ENCODE peak calls at places on chromosomes 12 and 14, in five cellular contexts. I is tibial nerve, Q is heart left ventricle, Z is stomach, V is transverse colon. D is an unnamed sample.
A peak's percentile ranks its signal among the peaks of the same experiment; 100 is the strongest.

GRCh38 chr14:67168110-67168441 is 21.2 kb upstream of the GARIN2 start:
- DNase-seq in Z (no peak), Q (no peak), V (no peak), I (no peak), D (no peak)

GRCh38 chr12:52070243-52070925 is 606 bp downstream of the ATG101 start:
- DNase-seq in Q (no peak), V (no peak), I (no peak), Z (no peak), D (no peak)

GRCh38 chr12:65566776-65567175 is 257.5 kb upstream of the HMGA2 start:
- DNase-seq in Z (no peak), V (no peak), I (no peak), Q (no peak), D (no peak)

GRCh38 chr14:74979442-74980397 is 23.0 kb upstream of the EIF2B2 start:
- DNase-seq in V (no peak), I (no peak), Q (no peak), Z (no peak), D (no peak)

GRCh38 chr12:116592116-116592637 is 33.0 kb downstream of the MAP1LC3B2 start:
- DNase-seq in V (peak; percentile 36), I (no peak), Z (peak; percentile 84), Q (no peak), D (peak; percentile 57)

GRCh38 chr12:14408208-14408607 is 42.7 kb downstream of the ATF7IP start:
- DNase-seq in V (no peak), Q (no peak), I (no peak), Z (no peak), D (no peak)

GRCh38 chr14:92539875-92540274 is 26.3 kb downstream of the RIN3 start:
- DNase-seq in Q (peak; percentile 30), Z (no peak), V (no peak), I (no peak), D (no peak)

GRCh38 chr14:69906201-69906600 is 27.0 kb downstream of the SMOC1 start:
- DNase-seq in I (no peak), Q (no peak), V (no peak), Z (no peak), D (no peak)

GRCh38 chr14:76947078-76947837 is 81.2 kb downstream of the IRF2BPL start:
- DNase-seq in I (peak; percentile 60), Q (peak; percentile 92), V (peak; percentile 89), Z (peak; percentile 94), D (peak; percentile 90)

GRCh38 chr12:117461732-117462131 is 100.3 kb upstream of the NOS1 start:
- DNase-seq in Z (no peak), V (no peak), I (no peak), Q (no peak), D (no peak)

GRCh38 chr12:46522141-46522540 is 149.6 kb upstream of the SLC38A2 start:
- DNase-seq in I (no peak), Q (no peak), V (no peak), Z (no peak), D (no peak)

GRCh38 chr14:35416108-35416750 is 11.7 kb upstream of the NFKBIA start:
- DNase-seq in Q (no peak), Z (no peak), I (no peak), V (peak; percentile 34), D (no peak)

GRCh38 chr12:93536766-93537515 is 35.5 kb upstream of the SOCS2 start:
- DNase-seq in V (no peak), Z (no peak), I (no peak), Q (peak; percentile 17), D (no peak)

DNA sequence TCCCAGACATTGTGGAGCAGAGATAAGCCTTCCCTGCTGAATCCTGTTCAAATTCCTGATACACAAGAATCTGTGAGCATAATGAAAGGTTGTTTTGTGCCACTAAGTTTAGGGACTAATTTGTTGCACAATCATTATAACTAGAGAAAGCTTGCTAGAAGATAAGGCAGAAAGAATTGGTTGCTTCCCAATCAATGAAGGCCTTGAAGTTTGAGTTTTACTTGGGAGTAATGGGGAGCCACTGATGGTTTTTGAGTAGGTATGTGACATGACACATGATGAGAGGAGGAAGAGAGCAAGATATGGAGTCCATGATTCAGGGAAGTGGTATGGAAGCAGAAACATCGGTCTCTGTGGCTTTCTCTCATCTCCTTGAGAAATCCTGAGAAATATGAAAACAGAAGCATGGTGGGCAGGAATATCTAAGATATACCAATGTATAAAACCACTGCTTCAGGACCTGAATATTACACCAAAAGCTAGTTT is 13.3 kb upstream of the TCP11L2 start:
- DNase-seq in Z (no peak), V (no peak), I (no peak), Q (no peak), D (no peak)
- H3K27me3 ChIP-seq in Z (no peaks in the 10 kb centered on the region), V (no peaks in the 10 kb centered on the region), I (no peaks in the 10 kb centered on the region), Q (no peaks in the 10 kb centered on the region), D (no peaks in the 10 kb centered on the region)

DNA sequence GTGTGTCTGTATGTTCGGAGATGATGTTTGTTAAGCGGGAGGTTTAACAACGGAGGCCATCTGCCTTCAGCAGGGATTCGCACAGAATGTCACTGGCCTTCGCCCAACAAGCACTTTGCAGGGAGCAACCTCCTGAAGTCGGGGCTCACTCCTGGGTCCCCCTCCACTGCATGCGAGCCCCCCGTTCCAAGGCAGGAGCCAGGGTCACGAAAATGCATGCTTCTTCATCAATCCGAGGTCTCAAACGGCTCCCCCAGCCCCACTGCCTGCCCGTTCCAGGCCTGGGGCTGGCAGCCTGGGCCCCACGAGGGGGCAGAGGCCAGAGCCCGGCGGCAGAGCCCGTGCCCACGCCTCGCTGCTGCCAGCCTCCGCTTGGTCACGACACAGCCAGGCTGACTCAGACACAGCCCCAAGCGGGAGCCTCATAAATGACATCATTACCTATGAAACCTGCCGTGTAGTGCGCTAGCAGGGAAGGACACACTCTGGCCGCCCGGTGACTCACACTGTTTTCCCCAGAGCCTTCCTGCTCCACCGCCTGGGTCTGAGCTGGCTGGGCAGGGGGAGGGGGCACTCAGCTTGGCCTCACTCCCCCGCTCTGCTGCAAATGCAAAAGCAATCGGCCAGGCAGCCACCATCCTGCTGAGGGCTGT is 169.5 kb upstream of the RTL1 start:
- DNase-seq in I (no peak), Q (no peak), Z (peak; percentile 31), V (peak; percentile 81), D (no peak)
- TF ChIP-seq POLR2A in I (no peak), Q (no peak), Z (no peak), V (no peak), D (no peak)

DNA sequence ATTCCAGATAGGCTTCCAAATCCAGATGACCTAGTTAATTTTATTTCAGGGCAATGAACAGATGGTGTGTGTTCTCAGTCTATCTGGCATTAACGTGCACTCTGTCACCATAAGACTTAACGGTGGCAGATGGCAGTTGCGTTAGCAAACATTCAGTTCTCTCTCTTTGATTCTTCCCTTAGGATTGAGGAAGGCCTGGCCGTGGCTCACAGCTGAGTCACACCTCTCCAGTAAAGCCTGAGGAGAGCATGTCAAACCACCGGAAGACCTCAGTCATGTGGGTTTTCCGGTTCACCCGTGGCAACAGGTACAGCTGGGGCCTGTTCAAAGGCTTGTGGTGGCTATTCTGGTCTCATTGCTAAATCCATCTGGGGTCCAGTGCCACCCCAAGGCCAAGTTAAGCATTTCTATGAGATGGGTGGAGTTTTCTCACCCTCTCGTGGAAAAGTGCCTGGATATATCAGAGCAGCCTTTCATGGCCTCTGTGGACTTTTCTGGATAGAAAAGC is 545.1 kb upstream of the ATP2B1 start:
- DNase-seq in Q (peak; percentile 35), Z (peak; percentile 33), I (peak; percentile 69), V (peak; percentile 75), D (peak; percentile 34)
- TF ChIP-seq CTCF in Q (no peak), Z (no peak), I (peak; percentile 12), V (no peak), D (no peak)

DNA sequence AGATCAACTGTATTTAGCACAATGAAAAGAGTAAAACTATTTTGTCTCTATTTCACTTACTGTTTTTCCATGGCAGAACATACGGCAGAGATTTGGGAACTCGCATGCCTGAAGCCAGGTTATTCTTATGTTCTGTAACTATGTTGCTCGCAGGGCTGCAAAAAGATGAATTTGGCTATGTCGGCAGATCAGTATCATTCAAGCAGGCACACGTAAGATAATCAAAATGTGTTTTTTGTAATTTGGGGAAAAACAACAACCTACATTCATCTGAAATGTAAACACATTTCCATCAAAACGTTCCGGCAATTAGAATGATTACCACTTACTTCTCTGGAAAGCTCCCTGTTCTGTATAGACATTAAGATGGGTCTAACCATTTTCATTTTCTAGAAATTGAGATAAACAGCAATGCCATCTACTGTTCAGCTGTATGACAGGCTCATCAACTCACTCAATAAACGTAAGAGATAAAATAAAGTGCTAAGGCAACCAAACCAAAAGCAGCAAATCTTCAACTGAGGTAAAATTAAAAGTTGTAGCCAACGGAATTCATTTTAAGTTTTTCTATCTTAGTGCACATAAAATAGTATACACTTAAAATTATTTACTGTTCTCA is 13.0 kb downstream of the GTSF1 start:
- DNase-seq in I (no peak), Z (no peak), V (no peak), Q (no peak), D (no peak)
- H3K27me3 ChIP-seq in I (no peaks in the 10 kb centered on the region), Z (no peaks in the 10 kb centered on the region), V (peaks cover 26% of the 10 kb centered on the region), Q (no peaks in the 10 kb centered on the region), D (no peaks in the 10 kb centered on the region)

GRCh38 chr12:4012977-4013968 is 140.1 kb upstream of the PARP11 start:
- DNase-seq in I (no peak), Z (no peak), V (no peak), Q (no peak), D (no peak)
- TF ChIP-seq POLR2A in I (no peak), Z (no peak), V (no peak), Q (no peak), D (no peak)

GRCh38 chr12:63095369-63095967 is 55.5 kb downstream of the AVPR1A start:
- DNase-seq in I (no peak), Q (no peak), Z (no peak), V (no peak), D (peak; percentile 52)

GRCh38 chr12:63093711-63094110 is 57.3 kb downstream of the AVPR1A start:
- DNase-seq in I (no peak), Z (no peak), Q (no peak), V (no peak), D (no peak)

GRCh38 chr12:63103489-63104131 is 47.4 kb downstream of the AVPR1A start:
- DNase-seq in I (no peak), Z (no peak), Q (no peak), V (no peak), D (no peak)

GRCh38 chr12:63093084-63093483 is 57.9 kb downstream of the AVPR1A start:
- DNase-seq in Z (no peak), Q (no peak), V (no peak), I (no peak), D (no peak)

GRCh38 chr12:63098851-63099250 is 52.1 kb downstream of the AVPR1A start:
- DNase-seq in Z (no peak), V (no peak), I (no peak), Q (no peak), D (no peak)
- TF ChIP-seq CTCF in Z (no peak), V (no peak), I (no peak), Q (no peak), D (peak; percentile 31)

GRCh38 chr14:94175403-94176146 is 1.5 kb downstream of the PPP4R4 start:
- DNase-seq in V (no peak), I (no peak), Q (no peak), Z (no peak), D (no peak)

GRCh38 chr14:94176808-94177207 is 2.7 kb downstream of the PPP4R4 start:
- DNase-seq in I (no peak), Q (no peak), V (no peak), Z (no peak), D (no peak)

GRCh38 chr14:94179244-94179643 is 5.1 kb downstream of the PPP4R4 start:
- DNase-seq in I (no peak), Z (no peak), Q (no peak), V (no peak), D (no peak)

GRCh38 chr14:94180655-94181271 is 6.6 kb downstream of the PPP4R4 start:
- DNase-seq in Q (no peak), I (no peak), V (no peak), Z (no peak), D (no peak)

GRCh38 chr14:94177806-94178205 is 3.7 kb downstream of the PPP4R4 start:
- DNase-seq in Z (no peak), V (no peak), Q (no peak), I (no peak), D (no peak)
- H3K27me3 ChIP-seq in Z (no peaks in the 10 kb centered on the region), V (peaks cover 76% of the 10 kb centered on the region), Q (peaks cover 61% of the 10 kb centered on the region), I (peaks cover 54% of the 10 kb centered on the region), D (no peaks in the 10 kb centered on the region)

GRCh38 chr14:22774011-22774706 is 7.7 kb downstream of the OXA1L start:
- DNase-seq in Z (no peak), Q (no peak), V (no peak), I (no peak), D (no peak)
- TF ChIP-seq POLR2A in Z (no peak), Q (no peak), V (no peak), I (no peak), D (no peak)

D was measured in right lobe of liver.